ENCODE peak calls at places on chromosomes 2 and 18, in four cellular contexts. U is hepatocyte, B is thoracic aorta, O is BE2C. F is an unnamed sample.

GRCh38 chr2:179071810-179072355 is 21.9 kb upstream of the CCDC141 start:
- DNase-seq in U (no peak), B (no peak), O (no peak), F (no peak)

GRCh38 chr2:10620481-10620880 is 69.3 kb downstream of the NOL10 start:
- DNase-seq in U (no peak), O (no peak), B (no peak), F (peak)

GRCh38 chr18:79956276-79956675 is 4.8 kb upstream of the SLC66A2 start:
- DNase-seq in B (no peak), O (no peak), U (no peak), F (no peak)

GRCh38 chr18:24346254-24346653 is 51.4 kb downstream of the OSBPL1A start:
- DNase-seq in U (no peak), O (no peak), B (no peak), F (peak)

GRCh38 chr2:64727843-64728463 is 74.2 kb upstream of the SERTAD2 start:
- DNase-seq in B (no peak), O (peak), U (no peak), F (no peak)

GRCh38 chr2:112156152-112156986 is 18.2 kb downstream of the FBLN7 start:
- DNase-seq in O (no peak), B (no peak), U (no peak), F (peak)

GRCh38 chr2:190149942-190150341 is 87.4 kb upstream of the MSTN start:
- DNase-seq in O (no peak), U (no peak), B (no peak), F (no peak)

GRCh38 chr18:75081486-75081885 is 127.5 kb downstream of the PTGR3 start:
- DNase-seq in B (no peak), U (no peak), O (no peak), F (no peak)

GRCh38 chr2:168035458-168035857 is 211.9 kb downstream of the STK39 start:
- DNase-seq in O (no peak), U (no peak), B (no peak), F (no peak)

GRCh38 chr2:205763708-205764501 is 81.6 kb downstream of the NRP2 start:
- DNase-seq in U (peak), O (no peak), B (no peak), F (peak)

GRCh38 chr2:120182019-120182560 is 41.1 kb downstream of the TMEM185B start:
- DNase-seq in B (no peak), O (no peak), U (no peak), F (no peak)

GRCh38 chr2:181140414-181140813 is 160.0 kb downstream of the UBE2E3 start:
- DNase-seq in B (no peak), O (no peak), U (no peak), F (peak)

GRCh38 chr2:219871396-219871795 is 244.0 kb downstream of the SLC4A3 start:
- DNase-seq in U (no peak), O (no peak), B (no peak), F (no peak)

GRCh38 chr18:23689616-23690504 is 607 bp downstream of the LAMA3 start:
- DNase-seq in O (peak), U (peak), B (no peak), F (no peak)

GRCh38 chr2:46327627-46328026 is 30.4 kb downstream of the EPAS1 start:
- DNase-seq in B (no peak), U (no peak), O (no peak), F (no peak)

GRCh38 chr2:64485961-64486360 is 32.0 kb downstream of the LGALSL start:
- DNase-seq in U (no peak), B (no peak), O (no peak), F (peak)

GRCh38 chr18:75858754-75859153 is 431.3 kb upstream of the SMIM21 start:
- DNase-seq in B (no peak), U (no peak), O (no peak), F (no peak)

GRCh38 chr2:71736091-71736878 is 282.9 kb downstream of the DYSF start:
- DNase-seq in B (no peak), U (no peak), O (no peak), F (no peak)

GRCh38 chr18:28725876-28726275 is 548.9 kb upstream of the CDH2 start:
- DNase-seq in B (no peak), U (no peak), O (peak), F (no peak)

GRCh38 chr18:217532-218334 is 50.1 kb downstream of the THOC1 start:
- DNase-seq in U (no peak), O (no peak), B (no peak), F (no peak)

GRCh38 chr2:37633234-37633633 is 38.2 kb downstream of the CDC42EP3 start:
- DNase-seq in B (no peak), U (no peak), O (no peak), F (no peak)

GRCh38 chr2:152336103-152336853 is 1.3 kb downstream of the FMNL2 start:
- DNase-seq in B (peak), O (peak), U (peak), F (peak)

GRCh38 chr2:232532406-232532805 is 6.4 kb downstream of the CHRND start:
- DNase-seq in B (no peak), U (no peak), O (peak), F (no peak)

GRCh38 chr18:45783097-45784075 is 42.1 kb upstream of the SIGLEC15 start:
- DNase-seq in U (no peak), O (no peak), B (no peak), F (peak)

GRCh38 chr2:191638079-191638801 is 39.7 kb upstream of the NABP1 start:
- DNase-seq in U (peak), B (no peak), O (no peak), F (no peak)

GRCh38 chr2:200172521-200172920 is 134.0 kb upstream of the SPATS2L start:
- DNase-seq in O (no peak), B (no peak), U (no peak), F (no peak)

GRCh38 chr2:141942006-141942789 is 188.6 kb downstream of the LRP1B start:
- DNase-seq in O (no peak), U (no peak), B (no peak), F (no peak)

GRCh38 chr2:218329027-218329825 is 27.4 kb upstream of the CATIP start:
- DNase-seq in U (no peak), B (no peak), O (no peak), F (no peak)

GRCh38 chr2:71882949-71883472 is 264.7 kb downstream of the CYP26B1 start:
- DNase-seq in O (peak), U (peak), B (no peak), F (peak)

GRCh38 chr2:98455494-98455976 is 10.9 kb downstream of the INPP4A start:
- DNase-seq in U (no peak), O (no peak), B (no peak), F (no peak)

GRCh38 chr2:23905155-23905554 is 21.8 kb downstream of the ATAD2B start:
- DNase-seq in B (no peak), O (no peak), U (no peak), F (peak)

GRCh38 chr2:209422191-209422754 is 1.6 kb upstream of the MAP2 start:
- DNase-seq in O (no peak), U (no peak), B (no peak), F (no peak)

GRCh38 chr2:223868005-223868404 is 30.6 kb upstream of the AP1S3 start:
- DNase-seq in U (no peak), B (no peak), O (peak), F (no peak)

GRCh38 chr18:51151568-51152511 is 45.6 kb downstream of the MEX3C start:
- DNase-seq in B (no peak), U (no peak), O (no peak), F (no peak)

GRCh38 chr2:172972005-172972619 is 103.5 kb upstream of the MAP3K20 start:
- DNase-seq in O (peak), B (no peak), U (peak), F (peak)

GRCh38 chr2:85703329-85703728 is 9.2 kb downstream of the GNLY start:
- DNase-seq in B (no peak), U (no peak), O (no peak), F (no peak)

GRCh38 chr2:239978381-239978780 is 46.8 kb downstream of the NDUFA10 start:
- DNase-seq in U (no peak), B (no peak), O (peak), F (peak)

GRCh38 chr2:71743995-71744675 is 290.8 kb downstream of the DYSF start:
- DNase-seq in B (no peak), O (no peak), U (no peak), F (no peak)

GRCh38 chr2:205139822-205140612 is 542.3 kb upstream of the NRP2 start:
- DNase-seq in O (peak), U (peak), B (no peak), F (no peak)

DNA sequence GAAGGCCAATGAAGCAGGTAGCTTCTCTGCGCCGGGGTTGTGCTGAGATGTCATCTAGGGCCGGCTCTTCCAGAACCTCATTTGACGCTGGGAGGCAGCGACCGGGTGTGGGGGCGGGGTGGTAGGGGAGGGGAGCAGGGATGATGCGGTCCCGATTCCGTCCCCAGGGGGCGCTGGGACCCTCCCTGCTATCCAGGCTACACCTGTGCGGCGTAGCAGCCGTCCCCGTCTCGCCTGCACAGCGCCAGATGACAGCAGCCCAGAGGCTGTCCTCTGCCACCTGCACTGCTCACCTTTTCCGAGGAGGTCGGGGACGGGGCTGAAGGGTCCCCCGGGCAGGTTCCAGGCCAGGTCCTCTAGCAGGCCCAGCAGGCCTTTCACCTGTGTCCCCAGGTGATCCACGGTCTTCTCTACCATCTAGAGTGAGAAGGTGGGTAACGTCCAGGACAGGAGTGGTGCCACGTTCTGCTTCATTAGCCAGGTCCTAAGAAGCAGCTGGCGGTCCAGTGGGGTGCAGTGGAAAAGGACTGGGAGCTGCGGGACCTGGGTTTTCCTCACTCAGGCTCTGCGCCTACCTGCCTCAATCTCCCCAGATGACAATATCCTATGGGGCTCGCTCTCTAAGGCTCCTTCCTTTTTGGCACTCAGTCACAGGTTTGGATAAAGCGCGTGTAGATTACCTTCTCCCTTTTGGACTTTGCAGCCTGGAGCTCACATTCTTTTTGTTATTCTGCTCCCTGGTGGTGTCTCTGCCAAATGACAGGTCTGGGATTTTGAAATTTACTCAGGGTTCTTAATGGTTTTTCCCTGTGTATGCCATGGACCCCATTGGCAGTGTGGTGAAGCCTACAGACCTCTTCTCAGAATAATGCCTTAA is 56.0 kb upstream of the RAB6C start:
- DNase-seq in B (no peak), U (peak), O (peak), F (peak)
- TF ChIP-seq CTCF in B (peak), U (peak), O (peak), F (peak)

GRCh38 chr2:216685327-216685875 is 9.9 kb downstream of the IGFBP5 start:
- DNase-seq in O (no peak), U (no peak), B (no peak), F (no peak)
- TF ChIP-seq CTCF in O (no peak), U (no peak), B (no peak), F (no peak)

GRCh38 chr2:102841107-102841840 is 79.4 kb downstream of the TMEM182 start:
- DNase-seq in U (peak), B (no peak), O (peak), F (peak)
- TF ChIP-seq CTCF in U (peak), B (peak), O (peak), F (peak)

DNA sequence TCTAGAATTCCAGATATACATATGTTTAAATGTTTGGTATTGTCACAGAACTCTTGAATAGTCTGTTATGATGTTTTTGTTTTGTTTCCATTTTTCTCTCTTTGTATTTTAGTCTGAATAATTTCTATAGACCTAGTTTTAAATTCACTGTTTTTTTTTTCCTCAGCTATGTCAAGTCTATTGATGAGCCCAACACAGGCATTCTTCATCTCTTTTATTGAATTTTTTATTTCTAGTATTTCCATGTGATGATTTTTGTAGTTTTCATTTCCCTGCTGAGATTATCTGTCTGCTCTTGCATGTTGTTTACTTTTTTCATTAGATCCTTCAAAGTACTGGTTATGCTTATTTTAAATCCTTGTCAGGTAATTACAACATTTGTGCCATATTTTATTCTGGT is 254.7 kb downstream of the C1D start:
- DNase-seq in B (no peak), O (no peak), U (no peak), F (no peak)
- TF ChIP-seq CTCF in B (no peak), O (no peak), U (no peak), F (no peak)

GRCh38 chr2:12073217-12073852 is 326.9 kb downstream of the LPIN1 start:
- DNase-seq in U (no peak), O (no peak), B (no peak), F (no peak)
- TF ChIP-seq CTCF in U (no peak), O (no peak), B (no peak), F (no peak)

GRCh38 chr2:234669611-234670010 is 172.7 kb upstream of the ARL4C start:
- DNase-seq in B (no peak), O (peak), U (no peak), F (no peak)
- TF ChIP-seq CTCF in B (no peak), O (peak), U (no peak), F (no peak)